ENCODE peak calls at places on chromosomes 12 and 14, in ten cellular contexts. One of them, this sample, is unnamed.

GRCh38 chr14:105974902-105975301 is 448.5 kb downstream of the TMEM121 start:
- DNase-seq in Calu3: peak
- DNase-seq in uterus: no peak
- DNase-seq in HCT116: peak
- DNase-seq in lower leg skin: peak
- DNase-seq in thoracic aorta: no peak
- DNase-seq in RWPE2: no peak
- DNase-seq in foreskin fibroblast: no peak
- DNase-seq in cardiac fibroblast: no peak
- DNase-seq in type B pancreatic cell: no peak
- DNase-seq in this sample: no peak

GRCh38 chr12:133130808-133131128 is 341 bp downstream of the ZNF10 start:
- DNase-seq in Calu3: no peak
- DNase-seq in uterus: no peak
- DNase-seq in HCT116: no peak
- DNase-seq in lower leg skin: peak
- DNase-seq in thoracic aorta: no peak
- DNase-seq in RWPE2: no peak
- DNase-seq in foreskin fibroblast: no peak
- DNase-seq in cardiac fibroblast: no peak
- DNase-seq in type B pancreatic cell: no peak
- DNase-seq in this sample: no peak

GRCh38 chr14:60094306-60094897 is 2.7 kb downstream of the PCNX4 start:
- DNase-seq in Calu3: peak
- DNase-seq in uterus: no peak
- DNase-seq in HCT116: no peak
- DNase-seq in lower leg skin: no peak
- DNase-seq in thoracic aorta: no peak
- DNase-seq in RWPE2: no peak
- DNase-seq in foreskin fibroblast: peak
- DNase-seq in cardiac fibroblast: peak
- DNase-seq in type B pancreatic cell: no peak
- DNase-seq in this sample: no peak

GRCh38 chr12:28367326-28367725 is 177.1 kb downstream of the CCDC91 start:
- DNase-seq in Calu3: no peak
- DNase-seq in uterus: no peak
- DNase-seq in HCT116: no peak
- DNase-seq in lower leg skin: no peak
- DNase-seq in thoracic aorta: no peak
- DNase-seq in RWPE2: no peak
- DNase-seq in foreskin fibroblast: no peak
- DNase-seq in cardiac fibroblast: peak
- DNase-seq in type B pancreatic cell: no peak
- DNase-seq in this sample: no peak

GRCh38 chr14:105430535-105430934 is 10.9 kb downstream of the MTA1 start:
- DNase-seq in Calu3: peak
- DNase-seq in uterus: no peak
- DNase-seq in HCT116: peak
- DNase-seq in lower leg skin: no peak
- DNase-seq in thoracic aorta: no peak
- DNase-seq in RWPE2: peak
- DNase-seq in foreskin fibroblast: peak
- DNase-seq in cardiac fibroblast: peak
- DNase-seq in type B pancreatic cell: no peak
- DNase-seq in this sample: no peak

GRCh38 chr12:32533971-32534590 is 134.7 kb downstream of the FGD4 start:
- DNase-seq in Calu3: peak
- DNase-seq in uterus: peak
- DNase-seq in HCT116: peak
- DNase-seq in lower leg skin: peak
- DNase-seq in thoracic aorta: peak
- DNase-seq in RWPE2: peak
- DNase-seq in foreskin fibroblast: peak
- DNase-seq in cardiac fibroblast: peak
- DNase-seq in type B pancreatic cell: no peak
- DNase-seq in this sample: no peak

GRCh38 chr12:84375472-84375871 is 537.1 kb downstream of the SLC6A15 start:
- DNase-seq in Calu3: no peak
- DNase-seq in uterus: no peak
- DNase-seq in HCT116: no peak
- DNase-seq in lower leg skin: no peak
- DNase-seq in thoracic aorta: no peak
- DNase-seq in RWPE2: no peak
- DNase-seq in foreskin fibroblast: peak
- DNase-seq in cardiac fibroblast: no peak
- DNase-seq in type B pancreatic cell: no peak
- DNase-seq in this sample: no peak

GRCh38 chr12:52199294-52199920 is 7.6 kb upstream of the KRT80 start:
- DNase-seq in Calu3: no peak
- DNase-seq in uterus: no peak
- DNase-seq in HCT116: no peak
- DNase-seq in lower leg skin: no peak
- DNase-seq in thoracic aorta: no peak
- DNase-seq in RWPE2: no peak
- DNase-seq in foreskin fibroblast: no peak
- DNase-seq in cardiac fibroblast: no peak
- DNase-seq in type B pancreatic cell: no peak
- DNase-seq in this sample: peak

GRCh38 chr14:79910086-79910485 is 301.2 kb downstream of the DIO2 start:
- DNase-seq in Calu3: no peak
- DNase-seq in uterus: no peak
- DNase-seq in HCT116: no peak
- DNase-seq in lower leg skin: no peak
- DNase-seq in thoracic aorta: no peak
- DNase-seq in RWPE2: no peak
- DNase-seq in foreskin fibroblast: no peak
- DNase-seq in cardiac fibroblast: no peak
- DNase-seq in type B pancreatic cell: no peak
- DNase-seq in this sample: no peak

GRCh38 chr12:112303004-112303403 is 79.2 kb downstream of the HECTD4 start:
- DNase-seq in Calu3: peak
- DNase-seq in uterus: no peak
- DNase-seq in HCT116: no peak
- DNase-seq in lower leg skin: no peak
- DNase-seq in thoracic aorta: no peak
- DNase-seq in RWPE2: no peak
- DNase-seq in foreskin fibroblast: peak
- DNase-seq in cardiac fibroblast: peak
- DNase-seq in type B pancreatic cell: no peak
- DNase-seq in this sample: no peak

GRCh38 chr14:75295061-75295461 is 16.4 kb downstream of the FOS start:
- DNase-seq in Calu3: peak
- DNase-seq in uterus: peak
- DNase-seq in HCT116: no peak
- DNase-seq in lower leg skin: peak
- DNase-seq in thoracic aorta: no peak
- DNase-seq in RWPE2: no peak
- DNase-seq in foreskin fibroblast: peak
- DNase-seq in cardiac fibroblast: peak
- DNase-seq in type B pancreatic cell: no peak
- DNase-seq in this sample: no peak

DNA sequence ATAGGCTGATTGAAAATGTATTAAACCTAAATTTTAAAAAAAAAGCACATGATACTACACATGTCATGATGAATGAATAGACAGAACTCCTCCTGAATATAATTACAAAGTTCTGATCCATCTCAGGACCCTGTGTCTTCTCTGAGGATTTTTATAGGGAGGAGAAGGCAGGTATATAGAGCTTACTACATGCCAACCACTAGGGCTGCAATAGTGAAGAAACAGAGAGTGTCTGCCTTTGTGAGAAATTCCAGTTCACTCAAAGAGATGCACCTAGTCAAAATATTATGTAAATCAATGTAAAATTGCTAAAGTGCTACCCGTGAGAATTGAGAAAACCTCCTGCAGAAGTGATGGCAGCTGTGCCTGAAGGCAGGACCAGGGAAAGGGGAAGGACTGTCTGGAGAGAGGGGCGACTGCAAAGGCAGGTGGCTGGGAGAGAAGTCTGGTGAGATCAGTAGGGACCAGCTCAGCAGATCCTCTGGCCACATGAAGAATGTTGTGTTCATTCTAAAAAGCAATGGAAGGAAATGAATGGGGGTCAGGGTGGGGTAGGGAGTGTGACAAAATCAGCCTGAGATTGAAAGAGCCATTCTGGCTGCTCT is 15.1 kb downstream of the ABHD4 start:
- DNase-seq in Calu3: no peak
- DNase-seq in uterus: no peak
- DNase-seq in HCT116: no peak
- DNase-seq in lower leg skin: no peak
- DNase-seq in thoracic aorta: no peak
- DNase-seq in RWPE2: no peak
- DNase-seq in foreskin fibroblast: no peak
- DNase-seq in cardiac fibroblast: no peak
- DNase-seq in type B pancreatic cell: no peak
- DNase-seq in this sample: no peak
- TF ChIP-seq CTCF in Calu3: no peak
- TF ChIP-seq CTCF in uterus: no peak
- TF ChIP-seq CTCF in HCT116: no peak
- TF ChIP-seq CTCF in lower leg skin: no peak
- TF ChIP-seq CTCF in thoracic aorta: no peak
- TF ChIP-seq CTCF in RWPE2: peak
- TF ChIP-seq CTCF in foreskin fibroblast: no peak
- TF ChIP-seq CTCF in cardiac fibroblast: no peak
- TF ChIP-seq CTCF in type B pancreatic cell: peak
- TF ChIP-seq CTCF in this sample: peak

GRCh38 chr14:63438065-63438757 is 105.0 kb downstream of the PPP2R5E start:
- DNase-seq in Calu3: peak
- DNase-seq in uterus: peak
- DNase-seq in HCT116: peak
- DNase-seq in lower leg skin: peak
- DNase-seq in thoracic aorta: peak
- DNase-seq in RWPE2: peak
- DNase-seq in foreskin fibroblast: peak
- DNase-seq in cardiac fibroblast: peak
- DNase-seq in type B pancreatic cell: no peak
- DNase-seq in this sample: no peak
- TF ChIP-seq CTCF in Calu3: no peak
- TF ChIP-seq CTCF in uterus: no peak
- TF ChIP-seq CTCF in HCT116: no peak
- TF ChIP-seq CTCF in lower leg skin: no peak
- TF ChIP-seq CTCF in thoracic aorta: no peak
- TF ChIP-seq CTCF in RWPE2: peak
- TF ChIP-seq CTCF in foreskin fibroblast: no peak
- TF ChIP-seq CTCF in cardiac fibroblast: peak
- TF ChIP-seq CTCF in type B pancreatic cell: peak
- TF ChIP-seq CTCF in this sample: peak

GRCh38 chr12:48084066-48084465 is 21.8 kb downstream of the SENP1 start:
- DNase-seq in Calu3: no peak
- DNase-seq in uterus: no peak
- DNase-seq in HCT116: no peak
- DNase-seq in lower leg skin: no peak
- DNase-seq in thoracic aorta: no peak
- DNase-seq in RWPE2: no peak
- DNase-seq in foreskin fibroblast: peak
- DNase-seq in cardiac fibroblast: peak
- DNase-seq in type B pancreatic cell: no peak
- DNase-seq in this sample: no peak
- TF ChIP-seq CTCF in Calu3: no peak
- TF ChIP-seq CTCF in uterus: peak
- TF ChIP-seq CTCF in HCT116: peak
- TF ChIP-seq CTCF in lower leg skin: no peak
- TF ChIP-seq CTCF in thoracic aorta: peak
- TF ChIP-seq CTCF in RWPE2: peak
- TF ChIP-seq CTCF in foreskin fibroblast: no peak
- TF ChIP-seq CTCF in cardiac fibroblast: peak
- TF ChIP-seq CTCF in type B pancreatic cell: peak
- TF ChIP-seq CTCF in this sample: peak

GRCh38 chr12:123801573-123802178 is 39.6 kb downstream of the DNAH10 start:
- DNase-seq in Calu3: no peak
- DNase-seq in uterus: no peak
- DNase-seq in HCT116: peak
- DNase-seq in lower leg skin: no peak
- DNase-seq in thoracic aorta: no peak
- DNase-seq in RWPE2: no peak
- DNase-seq in foreskin fibroblast: peak
- DNase-seq in cardiac fibroblast: peak
- DNase-seq in type B pancreatic cell: no peak
- DNase-seq in this sample: no peak
- TF ChIP-seq CTCF in Calu3: peak
- TF ChIP-seq CTCF in uterus: no peak
- TF ChIP-seq CTCF in HCT116: peak
- TF ChIP-seq CTCF in lower leg skin: no peak
- TF ChIP-seq CTCF in thoracic aorta: no peak
- TF ChIP-seq CTCF in RWPE2: peak
- TF ChIP-seq CTCF in foreskin fibroblast: peak
- TF ChIP-seq CTCF in cardiac fibroblast: peak
- TF ChIP-seq CTCF in type B pancreatic cell: peak
- TF ChIP-seq CTCF in this sample: peak

DNA sequence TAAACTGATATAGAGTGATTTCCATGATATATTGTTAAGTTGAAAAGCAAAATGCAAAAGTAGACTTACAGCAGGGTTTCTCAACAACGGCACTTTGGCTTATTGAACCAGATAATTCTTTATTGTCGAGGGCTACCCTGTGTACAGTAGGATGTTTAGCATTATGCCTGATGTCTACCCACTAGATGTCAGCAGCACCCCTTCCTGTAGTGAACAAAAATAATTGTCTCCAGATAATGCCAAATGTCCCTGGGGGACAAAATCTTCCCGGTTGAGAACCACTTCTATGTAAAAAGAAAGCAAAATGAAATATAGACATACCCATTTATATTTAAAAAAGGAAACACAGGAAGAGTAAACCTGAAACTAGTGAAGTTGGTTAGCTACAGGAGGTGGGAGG is 32.4 kb downstream of the ABCD2 start:
- DNase-seq in Calu3: no peak
- DNase-seq in uterus: no peak
- DNase-seq in HCT116: peak
- DNase-seq in lower leg skin: no peak
- DNase-seq in thoracic aorta: no peak
- DNase-seq in RWPE2: no peak
- DNase-seq in foreskin fibroblast: peak
- DNase-seq in cardiac fibroblast: peak
- DNase-seq in type B pancreatic cell: no peak
- DNase-seq in this sample: no peak
- TF ChIP-seq CTCF in Calu3: no peak
- TF ChIP-seq CTCF in uterus: no peak
- TF ChIP-seq CTCF in HCT116: peak
- TF ChIP-seq CTCF in lower leg skin: no peak
- TF ChIP-seq CTCF in thoracic aorta: no peak
- TF ChIP-seq CTCF in RWPE2: peak
- TF ChIP-seq CTCF in foreskin fibroblast: peak
- TF ChIP-seq CTCF in cardiac fibroblast: peak
- TF ChIP-seq CTCF in type B pancreatic cell: peak
- TF ChIP-seq CTCF in this sample: peak

This sample was measured in chondrocyte.